ENCODE peak calls at places on chromosomes 1 and 21, in eight cellular contexts. L is PC-3, S is SK-N-SH, G is H9, F is hepatocyte, J is keratinocyte, B is K562, I is GM23338. P is an unnamed sample. For H3K27me3, the result is how much of the 10 kb centered on the place peaks cover.

GRCh38 chr1:208043690-208044089 is 132.8 kb upstream of the CD34 start:
- DNase-seq in B (no peak), I (no peak), S (no peak), J (no peak), F (no peak), G (no peak), L (no peak), P (no peak)

GRCh38 chr1:198056255-198056654 is 100.5 kb upstream of the NEK7 start:
- DNase-seq in G (peak), B (peak), S (peak), J (no peak), I (peak), L (no peak), F (peak), P (peak)

GRCh38 chr1:243268284-243268653 is 12.4 kb downstream of the SDCCAG8 start:
- DNase-seq in S (no peak), L (peak), G (no peak), J (no peak), F (no peak), I (no peak), B (no peak), P (no peak)

GRCh38 chr21:33981341-33982101 is 65.9 kb upstream of the ATP5PO start:
- DNase-seq in J (no peak), S (no peak), I (no peak), G (no peak), L (no peak), F (no peak), B (no peak), P (no peak)

GRCh38 chr1:40162791-40163441 is 1.7 kb downstream of the RLF start:
- DNase-seq in S (peak), L (peak), I (peak), J (no peak), F (no peak), G (no peak), B (peak), P (no peak)

GRCh38 chr1:55854911-55855310 is 639.7 kb upstream of the USP24 start:
- DNase-seq in J (no peak), F (no peak), B (no peak), S (no peak), I (no peak), G (no peak), L (no peak), P (no peak)

GRCh38 chr1:113369040-113369439 is 21.3 kb upstream of the MAGI3 start:
- DNase-seq in I (no peak), S (no peak), G (no peak), B (no peak), L (no peak), F (no peak), J (no peak), P (no peak)

GRCh38 chr1:7879228-7879627 is 26.4 kb upstream of the UTS2 start:
- DNase-seq in F (no peak), S (no peak), B (no peak), L (no peak), G (no peak), I (no peak), J (no peak), P (no peak)

GRCh38 chr1:95254959-95255358 is 20.9 kb downstream of the RWDD3 start:
- DNase-seq in I (no peak), B (no peak), L (no peak), G (no peak), J (no peak), F (no peak), S (no peak), P (no peak)

GRCh38 chr1:154961497-154962237 is at the start of gene PYGO2:
- DNase-seq in I (peak), B (peak), G (peak), F (peak), J (no peak), S (peak), L (peak), P (peak)

GRCh38 chr1:200979574-200980451 is 43.7 kb downstream of the KIF21B start:
- DNase-seq in F (peak), B (peak), S (peak), G (peak), J (no peak), I (peak), L (peak), P (peak)

GRCh38 chr21:40553781-40554180 is 293.2 kb downstream of the DSCAM start:
- DNase-seq in S (no peak), L (no peak), B (no peak), F (no peak), G (no peak), I (no peak), J (no peak), P (no peak)

GRCh38 chr1:156211243-156211642 is 1.6 kb upstream of the PMF1 start:
- DNase-seq in J (no peak), L (no peak), F (no peak), I (no peak), G (no peak), S (no peak), B (no peak), P (no peak)

GRCh38 chr1:52917156-52917555 is 4.4 kb downstream of the ECHDC2 start:
- DNase-seq in F (no peak), G (no peak), I (no peak), J (no peak), L (no peak), S (no peak), B (no peak), P (no peak)

GRCh38 chr1:1629430-1630190 is 2.4 kb upstream of the MMP23B start:
- DNase-seq in B (no peak), G (no peak), J (no peak), F (no peak), S (peak), I (peak), L (no peak), P (no peak)

GRCh38 chr1:26828352-26829093 is 2.0 kb downstream of the ZDHHC18 start:
- DNase-seq in J (no peak), S (no peak), F (no peak), G (no peak), L (no peak), B (peak), I (no peak), P (no peak)

GRCh38 chr1:53362851-53363642 is 35.2 kb upstream of the LRP8 start:
- DNase-seq in I (peak), B (peak), S (no peak), F (no peak), J (no peak), G (peak), L (no peak), P (no peak)

GRCh38 chr1:10252508-10252907 is 42.1 kb downstream of the KIF1B start:
- DNase-seq in B (no peak), I (no peak), F (peak), G (no peak), J (no peak), S (no peak), L (peak), P (no peak)

GRCh38 chr1:40774266-40774998 is 9.2 kb upstream of the KCNQ4 start:
- DNase-seq in S (peak), J (no peak), I (peak), G (peak), F (peak), L (peak), B (peak), P (peak)

GRCh38 chr1:201692307-201693018 is 136.5 kb upstream of the IPO9 start:
- DNase-seq in I (no peak), F (no peak), B (no peak), G (no peak), L (no peak), J (no peak), S (no peak), P (no peak)

GRCh38 chr1:205916541-205916940 is 26.7 kb downstream of the SLC26A9 start:
- DNase-seq in S (no peak), B (no peak), L (no peak), G (no peak), I (no peak), F (no peak), J (no peak), P (no peak)

GRCh38 chr1:72284084-72284397 is 1.7 kb upstream of the NEGR1 start:
- DNase-seq in F (no peak), B (no peak), S (no peak), J (no peak), G (peak), L (no peak), I (peak), P (no peak)

GRCh38 chr1:183194527-183195145 is 8.6 kb downstream of the LAMC2 start:
- DNase-seq in G (no peak), F (no peak), I (peak), S (no peak), B (no peak), J (no peak), L (no peak), P (peak)

GRCh38 chr1:87588445-87588844 is 259.8 kb downstream of the LMO4 start:
- DNase-seq in S (no peak), G (no peak), F (no peak), B (no peak), I (no peak), L (no peak), J (no peak), P (peak)

GRCh38 chr1:172107261-172107820 is 266.0 kb downstream of the DNM3 start:
- DNase-seq in L (no peak), F (no peak), J (no peak), B (no peak), G (no peak), S (peak), I (no peak), P (no peak)

GRCh38 chr1:109840011-109840629 is 70.5 kb upstream of the CSF1 start:
- DNase-seq in B (no peak), S (no peak), F (no peak), I (no peak), J (no peak), L (no peak), G (no peak), P (no peak)

GRCh38 chr1:170221031-170221430 is 75.3 kb downstream of the NTMT2 start:
- DNase-seq in G (no peak), I (no peak), L (no peak), J (no peak), S (no peak), B (no peak), F (peak), P (no peak)

GRCh38 chr1:158996998-158997397 is 12.7 kb upstream of the IFI16 start:
- DNase-seq in J (no peak), G (no peak), L (no peak), S (no peak), F (no peak), I (no peak), B (no peak), P (no peak)

GRCh38 chr1:109516872-109517271 is 7.3 kb upstream of the AMIGO1 start:
- DNase-seq in L (no peak), G (no peak), F (peak), J (no peak), I (no peak), B (no peak), S (no peak), P (no peak)

GRCh38 chr1:38005195-38006007 is at the start of gene FHL3:
- DNase-seq in G (peak), L (peak), F (peak), S (peak), I (peak), B (peak), J (no peak), P (no peak)

GRCh38 chr1:30095451-30096025 is 627.8 kb downstream of the MATN1 start:
- DNase-seq in B (no peak), I (no peak), J (no peak), L (no peak), S (no peak), F (no peak), G (no peak), P (no peak)

DNA sequence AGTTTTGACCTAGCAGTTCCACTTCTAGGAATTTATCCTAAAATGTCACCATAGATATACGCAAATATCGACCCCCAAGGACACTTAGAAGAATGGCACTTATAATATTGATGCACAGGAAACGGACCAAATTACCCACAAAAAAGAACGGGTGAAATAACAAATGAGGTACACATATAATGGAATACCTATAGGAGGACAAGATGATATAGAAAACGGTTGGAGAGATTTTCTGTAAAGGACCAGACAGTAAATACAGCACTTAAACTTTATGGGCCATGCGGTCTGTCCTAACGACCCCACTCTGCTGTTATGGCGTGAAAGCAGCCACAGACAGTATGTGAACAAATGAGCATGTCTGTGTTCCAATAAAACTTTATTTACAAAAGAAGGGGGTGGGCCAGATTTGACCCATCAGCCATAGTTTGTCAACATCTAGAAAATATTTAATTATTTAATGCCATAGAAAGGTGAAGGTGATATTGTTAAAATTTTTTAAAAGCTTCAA is 2.4 kb downstream of the TMPRSS3 start:
- DNase-seq in B (no peak), G (no peak), F (no peak), I (no peak), L (no peak), S (no peak), J (no peak), P (no peak)
- H3K4me2 ChIP-seq in B (no peak), G (no peak), F (no peak), I (no peak), L (peak), S (no peak), J (no peak), P (no peak)

DNA sequence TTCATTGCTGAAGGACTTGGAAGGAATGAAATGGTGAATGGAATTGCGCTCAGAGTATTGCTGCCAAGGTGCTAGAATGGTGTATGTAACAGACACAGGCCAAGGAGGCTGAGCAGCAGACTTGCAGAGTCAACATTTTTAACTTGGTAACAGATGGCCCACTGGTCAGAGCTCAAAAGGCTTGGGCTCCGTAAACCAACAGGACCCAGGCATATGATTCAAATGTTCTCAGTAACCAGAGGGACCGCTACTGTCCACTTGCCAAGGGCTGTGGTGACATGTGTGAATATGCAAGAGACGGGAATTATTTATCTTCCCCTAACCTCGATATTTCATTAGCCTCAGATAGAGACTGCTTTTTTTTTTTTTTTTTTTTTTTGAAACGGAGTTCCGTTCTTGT is 28.8 kb upstream of the PTGFRN start:
- DNase-seq in G (no peak), L (no peak), J (no peak), I (no peak), F (no peak), S (no peak), B (no peak), P (no peak)
- H3K27me3 ChIP-seq in G (under half), L (under half), J (under half), I (under half), F (under half), S (under half), B (under half), P (under half)

GRCh38 chr1:25645641-25646400 is 29.2 kb downstream of the MAN1C1 start:
- DNase-seq in S (no peak), G (no peak), I (no peak), J (no peak), L (no peak), F (no peak), B (no peak), P (no peak)
- H3K4me2 ChIP-seq in S (no peak), G (no peak), I (no peak), J (no peak), L (no peak), F (no peak), B (no peak), P (no peak)

DNA sequence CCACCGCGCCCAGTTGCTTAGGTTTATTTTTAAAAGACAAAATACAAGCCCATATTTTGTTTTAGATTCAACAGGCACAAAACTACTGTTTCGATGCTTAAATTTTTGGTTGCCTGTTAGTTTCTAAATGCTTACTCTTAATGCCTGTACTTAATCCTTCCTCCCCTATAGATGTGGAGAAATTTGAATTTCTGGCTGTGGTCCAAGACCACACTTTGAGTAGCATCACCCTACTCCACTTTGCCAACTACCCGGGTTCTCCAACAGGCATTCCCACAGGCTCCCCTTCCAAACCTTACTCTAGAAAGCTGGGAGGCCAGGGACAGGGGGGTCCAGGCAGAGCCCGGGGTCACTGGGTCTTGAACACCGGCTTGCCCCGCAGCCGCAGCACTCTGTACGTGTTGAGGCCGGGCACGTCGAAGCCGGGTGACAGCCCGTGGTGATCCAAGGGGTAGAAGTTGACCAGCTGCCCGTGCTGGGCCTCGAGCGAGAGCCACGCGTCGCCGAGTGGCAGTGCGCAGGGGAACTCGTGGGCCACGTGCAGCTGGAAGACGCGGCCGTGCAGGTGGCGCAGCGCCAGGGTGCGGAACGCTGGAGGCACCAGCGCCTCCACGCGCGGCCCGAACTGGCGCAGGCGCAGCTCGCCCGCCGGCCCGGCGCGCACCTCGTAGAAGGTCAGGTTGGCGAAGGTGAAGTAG is 19.8 kb downstream of the LACTBL1 start:
- DNase-seq in L (no peak), F (no peak), S (peak), B (no peak), J (no peak), I (peak), G (peak), P (no peak)
- H3K27me3 ChIP-seq in L (under half), F (under half), S (under half), B (under half), J (under half), I (under half), G (under half), P (half or more)

DNA sequence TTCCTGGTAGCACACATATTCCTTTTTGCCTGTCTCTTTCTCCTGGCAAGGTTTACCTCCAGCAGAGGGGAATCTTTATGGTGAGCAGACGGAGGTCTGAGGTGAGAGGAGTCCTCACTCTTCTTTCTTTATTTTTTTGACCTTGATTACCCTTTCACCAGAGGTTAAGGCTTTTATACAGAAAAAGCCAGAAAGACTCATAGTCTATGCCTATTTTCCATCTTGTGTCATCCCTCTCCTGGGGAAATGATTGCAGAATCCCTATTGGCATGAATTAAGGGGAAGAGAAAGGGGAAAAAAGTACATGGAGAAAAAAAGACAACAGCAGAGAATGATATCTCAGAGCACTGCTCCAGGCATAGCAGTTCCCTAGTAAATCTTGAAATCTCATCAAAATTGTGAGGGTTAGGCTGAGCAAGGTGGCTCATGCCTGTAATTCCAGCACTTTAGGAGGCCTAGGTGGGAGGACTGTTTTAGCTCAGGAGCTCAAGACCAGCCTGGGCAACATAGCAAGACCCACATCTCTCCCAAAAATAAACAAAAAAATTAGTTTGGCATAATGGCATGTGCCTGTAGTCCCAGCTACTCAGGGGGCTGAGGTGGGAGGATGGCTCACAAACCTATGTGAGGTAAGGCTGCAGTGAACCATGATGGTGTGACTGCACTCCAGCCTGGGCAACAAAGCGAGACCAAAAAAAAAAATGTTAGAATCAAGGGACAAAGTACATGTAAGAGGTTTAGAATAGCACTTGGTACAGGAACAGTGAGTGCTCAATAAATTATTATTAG is 1.2 kb upstream of the XPR1 start:
- DNase-seq in S (no peak), B (no peak), L (no peak), I (no peak), G (no peak), F (no peak), J (no peak), P (no peak)
- H3K4me2 ChIP-seq in S (no peak), B (peak), L (no peak), I (no peak), G (no peak), F (no peak), J (no peak), P (no peak)

GRCh38 chr1:16484501-16484835 is 29.6 kb downstream of the RNU1-1 start:
- DNase-seq in F (no peak), L (no peak), B (no peak), S (no peak), J (no peak), I (no peak), G (no peak), P (no peak)
- H3K27me3 ChIP-seq in F (under half), L (under half), B (under half), S (under half), J (under half), I (under half), G (under half), P (under half)

GRCh38 chr1:31846484-31846883 is 30.7 kb upstream of the SPOCD1 start:
- DNase-seq in J (no peak), F (no peak), S (no peak), I (no peak), G (no peak), L (no peak), B (no peak), P (no peak)
- H3K4me2 ChIP-seq in J (no peak), F (no peak), S (no peak), I (no peak), G (no peak), L (no peak), B (no peak), P (no peak)

GRCh38 chr1:165442053-165442452 is 2.9 kb downstream of the RXRG start:
- DNase-seq in L (no peak), I (no peak), B (no peak), J (no peak), G (no peak), S (no peak), F (no peak), P (no peak)
- H3K27me3 ChIP-seq in L (half or more), I (half or more), B (under half), J (half or more), G (under half), S (under half), F (half or more), P (under half)

GRCh38 chr1:221734187-221734586 is 7.7 kb downstream of the DUSP10 start:
- DNase-seq in L (no peak), S (no peak), B (no peak), I (no peak), G (no peak), F (no peak), J (no peak), P (no peak)
- H3K4me2 ChIP-seq in L (no peak), S (no peak), B (no peak), I (no peak), G (no peak), F (no peak), J (no peak), P (no peak)

DNA sequence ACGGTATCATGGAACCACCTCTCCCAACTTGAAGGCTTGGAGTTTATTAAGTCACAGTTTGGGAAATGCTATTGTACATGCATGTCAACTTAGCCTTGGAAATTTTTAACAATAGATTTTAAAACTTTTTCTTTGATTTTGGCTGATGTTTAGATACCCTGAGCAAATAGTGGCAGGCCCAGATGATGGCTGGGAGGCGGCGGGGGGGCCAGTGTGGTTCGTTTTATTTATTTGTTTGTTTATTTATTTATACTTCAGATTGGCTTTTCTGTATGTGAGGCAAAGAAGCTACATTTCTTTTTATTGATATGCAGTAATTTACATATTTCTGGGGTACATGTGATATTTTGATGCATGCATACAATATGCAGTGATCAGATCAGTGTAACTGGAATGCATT is 82.0 kb downstream of the VWA5B1 start:
- DNase-seq in J (no peak), I (no peak), S (no peak), B (no peak), L (no peak), F (no peak), G (no peak), P (no peak)
- H3K27me3 ChIP-seq in J (under half), I (under half), S (under half), B (under half), L (under half), F (half or more), G (under half), P (half or more)